ENCODE peak calls at places on chromosomes 7 and 10, in four cellular contexts. One of them, this sample, is unnamed.

GRCh38 chr10:122460891-122461293 is 461 bp upstream of the HTRA1 start:
- DNase-seq in ACHN: no peak
- DNase-seq in stimulated activated CD8-positive, alpha-beta memory T cell treated with anti-CD3 and anti-CD28 coated beads, Interleukin-7, amount 100 ng/mL, for 1 hour: no peak
- DNase-seq in activated B cell treated with CpG ODN at 0.5 μM for 24 hours: no peak
- DNase-seq in this sample: no peak

GRCh38 chr10:45491061-45491460 is 117.0 kb downstream of the ALOX5 start:
- DNase-seq in activated B cell treated with CpG ODN at 0.5 μM for 24 hours: no peak
- DNase-seq in ACHN: no peak
- DNase-seq in stimulated activated CD8-positive, alpha-beta memory T cell treated with anti-CD3 and anti-CD28 coated beads, Interleukin-7, amount 100 ng/mL, for 1 hour: no peak
- DNase-seq in this sample: no peak

GRCh38 chr7:11427686-11428273 is 404.2 kb downstream of the THSD7A start:
- DNase-seq in activated B cell treated with CpG ODN at 0.5 μM for 24 hours: no peak
- DNase-seq in stimulated activated CD8-positive, alpha-beta memory T cell treated with anti-CD3 and anti-CD28 coated beads, Interleukin-7, amount 100 ng/mL, for 1 hour: no peak
- DNase-seq in ACHN: peak
- DNase-seq in this sample: no peak

GRCh38 chr10:14648936-14649335 is 125.8 kb downstream of the FAM107B start:
- DNase-seq in ACHN: no peak
- DNase-seq in activated B cell treated with CpG ODN at 0.5 μM for 24 hours: no peak
- DNase-seq in stimulated activated CD8-positive, alpha-beta memory T cell treated with anti-CD3 and anti-CD28 coated beads, Interleukin-7, amount 100 ng/mL, for 1 hour: no peak
- DNase-seq in this sample: no peak

GRCh38 chr7:47779341-47779771 is 168.9 kb downstream of the PKD1L1 start:
- DNase-seq in ACHN: no peak
- DNase-seq in stimulated activated CD8-positive, alpha-beta memory T cell treated with anti-CD3 and anti-CD28 coated beads, Interleukin-7, amount 100 ng/mL, for 1 hour: no peak
- DNase-seq in activated B cell treated with CpG ODN at 0.5 μM for 24 hours: no peak
- DNase-seq in this sample: no peak

GRCh38 chr7:14691597-14692203 is 210.9 kb downstream of the DGKB start:
- DNase-seq in ACHN: peak
- DNase-seq in stimulated activated CD8-positive, alpha-beta memory T cell treated with anti-CD3 and anti-CD28 coated beads, Interleukin-7, amount 100 ng/mL, for 1 hour: peak
- DNase-seq in activated B cell treated with CpG ODN at 0.5 μM for 24 hours: no peak
- DNase-seq in this sample: peak

GRCh38 chr7:6026011-6026819 is 5.0 kb upstream of the ANKRD61 start:
- DNase-seq in ACHN: peak
- DNase-seq in activated B cell treated with CpG ODN at 0.5 μM for 24 hours: peak
- DNase-seq in stimulated activated CD8-positive, alpha-beta memory T cell treated with anti-CD3 and anti-CD28 coated beads, Interleukin-7, amount 100 ng/mL, for 1 hour: peak
- DNase-seq in this sample: peak

GRCh38 chr10:11931038-11931437 is 107.9 kb downstream of the PROSER2 start:
- DNase-seq in stimulated activated CD8-positive, alpha-beta memory T cell treated with anti-CD3 and anti-CD28 coated beads, Interleukin-7, amount 100 ng/mL, for 1 hour: no peak
- DNase-seq in activated B cell treated with CpG ODN at 0.5 μM for 24 hours: no peak
- DNase-seq in ACHN: no peak
- DNase-seq in this sample: no peak

GRCh38 chr7:105876964-105877601 is 684 bp upstream of the ATXN7L1 start:
- DNase-seq in activated B cell treated with CpG ODN at 0.5 μM for 24 hours: no peak
- DNase-seq in ACHN: peak
- DNase-seq in stimulated activated CD8-positive, alpha-beta memory T cell treated with anti-CD3 and anti-CD28 coated beads, Interleukin-7, amount 100 ng/mL, for 1 hour: no peak
- DNase-seq in this sample: no peak

GRCh38 chr10:93075369-93076221 is 1.9 kb downstream of the CYP26A1 start:
- DNase-seq in activated B cell treated with CpG ODN at 0.5 μM for 24 hours: no peak
- DNase-seq in ACHN: no peak
- DNase-seq in stimulated activated CD8-positive, alpha-beta memory T cell treated with anti-CD3 and anti-CD28 coated beads, Interleukin-7, amount 100 ng/mL, for 1 hour: no peak
- DNase-seq in this sample: no peak

GRCh38 chr7:133150760-133151159 is 68.9 kb upstream of the CHCHD3 start:
- DNase-seq in activated B cell treated with CpG ODN at 0.5 μM for 24 hours: no peak
- DNase-seq in stimulated activated CD8-positive, alpha-beta memory T cell treated with anti-CD3 and anti-CD28 coated beads, Interleukin-7, amount 100 ng/mL, for 1 hour: no peak
- DNase-seq in ACHN: no peak
- DNase-seq in this sample: no peak

GRCh38 chr10:3712707-3713106 is 72.3 kb downstream of the KLF6 start:
- DNase-seq in stimulated activated CD8-positive, alpha-beta memory T cell treated with anti-CD3 and anti-CD28 coated beads, Interleukin-7, amount 100 ng/mL, for 1 hour: no peak
- DNase-seq in ACHN: no peak
- DNase-seq in activated B cell treated with CpG ODN at 0.5 μM for 24 hours: no peak
- DNase-seq in this sample: no peak

GRCh38 chr10:123472606-123473005 is 193.5 kb upstream of the GPR26 start:
- DNase-seq in stimulated activated CD8-positive, alpha-beta memory T cell treated with anti-CD3 and anti-CD28 coated beads, Interleukin-7, amount 100 ng/mL, for 1 hour: no peak
- DNase-seq in ACHN: no peak
- DNase-seq in activated B cell treated with CpG ODN at 0.5 μM for 24 hours: no peak
- DNase-seq in this sample: no peak

GRCh38 chr7:50339990-50340500 is 35.5 kb downstream of the IKZF1 start:
- DNase-seq in stimulated activated CD8-positive, alpha-beta memory T cell treated with anti-CD3 and anti-CD28 coated beads, Interleukin-7, amount 100 ng/mL, for 1 hour: no peak
- DNase-seq in ACHN: no peak
- DNase-seq in activated B cell treated with CpG ODN at 0.5 μM for 24 hours: no peak
- DNase-seq in this sample: peak

GRCh38 chr7:108093903-108094302 is 36.3 kb downstream of the LAMB4 start:
- DNase-seq in ACHN: peak
- DNase-seq in stimulated activated CD8-positive, alpha-beta memory T cell treated with anti-CD3 and anti-CD28 coated beads, Interleukin-7, amount 100 ng/mL, for 1 hour: no peak
- DNase-seq in activated B cell treated with CpG ODN at 0.5 μM for 24 hours: no peak
- DNase-seq in this sample: no peak

GRCh38 chr10:132856869-132857524 is 71.0 kb upstream of the NKX6-2 start:
- DNase-seq in activated B cell treated with CpG ODN at 0.5 μM for 24 hours: peak
- DNase-seq in ACHN: no peak
- DNase-seq in stimulated activated CD8-positive, alpha-beta memory T cell treated with anti-CD3 and anti-CD28 coated beads, Interleukin-7, amount 100 ng/mL, for 1 hour: no peak
- DNase-seq in this sample: no peak

GRCh38 chr7:142859829-142860228 is 5.0 kb downstream of the EPHB6 start:
- DNase-seq in activated B cell treated with CpG ODN at 0.5 μM for 24 hours: no peak
- DNase-seq in ACHN: no peak
- DNase-seq in stimulated activated CD8-positive, alpha-beta memory T cell treated with anti-CD3 and anti-CD28 coated beads, Interleukin-7, amount 100 ng/mL, for 1 hour: no peak
- DNase-seq in this sample: no peak

GRCh38 chr10:125785831-125786230 is 10.2 kb upstream of the MMP21 start:
- DNase-seq in stimulated activated CD8-positive, alpha-beta memory T cell treated with anti-CD3 and anti-CD28 coated beads, Interleukin-7, amount 100 ng/mL, for 1 hour: no peak
- DNase-seq in activated B cell treated with CpG ODN at 0.5 μM for 24 hours: no peak
- DNase-seq in ACHN: no peak
- DNase-seq in this sample: no peak

GRCh38 chr7:106111671-106112117 is 418 bp downstream of the SYPL1 start:
- DNase-seq in ACHN: peak
- DNase-seq in activated B cell treated with CpG ODN at 0.5 μM for 24 hours: no peak
- DNase-seq in stimulated activated CD8-positive, alpha-beta memory T cell treated with anti-CD3 and anti-CD28 coated beads, Interleukin-7, amount 100 ng/mL, for 1 hour: peak
- DNase-seq in this sample: peak